ENCODE peak calls at places on chromosomes 11 and 22, in five cellular contexts. B is CD8-positive, alpha-beta memory T cell; T is SJSA1; R is fibroblast of mammary gland; I is activated effector memory CD4-positive, alpha-beta T cell treated with anti-CD3 and anti-CD28 coated beads, Interleukin-2, amount 50 U/mL, for 16 hours. A is an unnamed sample.

GRCh38 chr11:36411202-36411640 is 98.9 kb downstream of the TRAF6 start:
- DNase-seq in T (no peak), I (no peak), R (no peak), B (peak; percentile 9), A (no peak)

GRCh38 chr11:45663486-45664375 is 1.7 kb downstream of the CHST1 start:
- DNase-seq in R (peak; percentile 36), I (no peak), B (no peak), T (no peak), A (no peak)

GRCh38 chr22:42803454-42803853 is 53.6 kb downstream of the ARFGAP3 start:
- DNase-seq in T (no peak), R (no peak), I (no peak), B (no peak), A (no peak)

GRCh38 chr11:57249384-57250319 is 12.6 kb upstream of the APLNR start:
- DNase-seq in T (peak; percentile 65), R (peak; percentile 62), B (no peak), I (peak; percentile 74), A (no peak)

GRCh38 chr11:18731427-18731826 is 5.4 kb upstream of the IGSF22 start:
- DNase-seq in B (no peak), T (no peak), I (no peak), R (no peak), A (no peak)

GRCh38 chr11:69071086-69071800 is 22.5 kb downstream of the TPCN2 start:
- DNase-seq in T (no peak), R (no peak), I (no peak), B (no peak), A (no peak)

GRCh38 chr11:59078435-59078834 is 7.7 kb upstream of the GLYATL1B start:
- DNase-seq in I (no peak), R (no peak), T (no peak), B (no peak), A (no peak)

GRCh38 chr11:127191689-127192088 is 191.1 kb upstream of the KIRREL3 start:
- DNase-seq in R (no peak), T (no peak), I (no peak), B (no peak), A (no peak)

GRCh38 chr11:30586251-30587144 is at the start of gene MPPED2:
- DNase-seq in R (no peak), B (peak; percentile 12), I (no peak), T (no peak), A (no peak)

GRCh38 chr11:7306900-7307299 is 55.2 kb downstream of the SYT9 start:
- DNase-seq in T (no peak), I (no peak), B (no peak), R (no peak), A (no peak)

GRCh38 chr11:8098879-8099278 is 17.9 kb downstream of the TUB start:
- DNase-seq in R (peak; percentile 42), I (peak; percentile 31), B (no peak), T (no peak), A (no peak)

GRCh38 chr11:46057489-46057888 is 63.8 kb downstream of the PHF21A start:
- DNase-seq in B (no peak), R (no peak), T (no peak), I (no peak), A (no peak)

GRCh38 chr11:34139346-34139745 is 33.9 kb downstream of the NAT10 start:
- DNase-seq in T (no peak), I (peak; percentile 36), R (no peak), B (no peak), A (no peak)

GRCh38 chr11:35346472-35347136 is 72.8 kb downstream of the SLC1A2 start:
- DNase-seq in R (no peak), T (no peak), B (no peak), I (no peak), A (no peak)

GRCh38 chr11:115471367-115471766 is 32.8 kb downstream of the CADM1 start:
- DNase-seq in I (no peak), R (no peak), T (no peak), B (no peak), A (peak; percentile 19)

GRCh38 chr11:69138265-69138664 is 17.5 kb upstream of the SMIM38 start:
- DNase-seq in I (no peak), R (peak; percentile 77), B (no peak), T (peak; percentile 67), A (no peak)

GRCh38 chr22:27985323-27986275 is 66.5 kb upstream of the PITPNB start:
- DNase-seq in B (no peak), I (peak; percentile 36), R (no peak), T (no peak), A (no peak)

GRCh38 chr11:65617990-65618751 is 2.6 kb downstream of the PCNX3 start:
- DNase-seq in R (no peak), B (no peak), I (no peak), T (no peak), A (no peak)

GRCh38 chr11:100624346-100624745 is 62.7 kb upstream of the ARHGAP42 start:
- DNase-seq in R (no peak), B (no peak), I (no peak), T (no peak), A (no peak)

GRCh38 chr11:2420502-2421225 is 20.1 kb downstream of the TSSC4 start:
- DNase-seq in T (peak; percentile 76), I (peak; percentile 88), R (peak; percentile 56), B (peak; percentile 60), A (no peak)